ENCODE peak calls at places on chromosomes 5 and 9, in eight cellular contexts. K is WTC11; R is stimulated activated CD4-positive, alpha-beta T cell treated with anti-CD3 and anti-CD28 coated beads, Interleukin-2, amount 100 ng/mL, for 48 hours; W is AG09309; D is HT-29; S is epithelial cell of proximal tubule; G is hippocampal formation; E is renal cortical epithelial cell. O is an unnamed sample.

GRCh38 chr5:60102961-60103683 is 209.6 kb upstream of the PDE4D start:
- DNase-seq in K (no peak), R (no peak), W (peak), D (no peak), S (no peak), G (no peak), E (peak), O (peak)

GRCh38 chr5:136042665-136043121 is 13.9 kb downstream of the TGFBI start:
- DNase-seq in K (no peak), R (no peak), W (no peak), D (peak), S (no peak), G (no peak), E (peak), O (no peak)

GRCh38 chr9:130579738-130580463 is 524 bp downstream of the FUBP3 start:
- DNase-seq in K (no peak), R (no peak), W (no peak), D (no peak), S (no peak), G (no peak), E (no peak), O (no peak)

GRCh38 chr5:177983763-177984564 is 12.1 kb downstream of the PROP1 start:
- DNase-seq in K (peak), R (no peak), W (no peak), D (no peak), S (no peak), G (no peak), E (no peak), O (no peak)

GRCh38 chr5:172506921-172507320 is 52.6 kb upstream of the SH3PXD2B start:
- DNase-seq in K (no peak), R (no peak), W (no peak), D (no peak), S (no peak), G (no peak), E (no peak), O (no peak)

GRCh38 chr9:101119206-101119819 is 90.8 kb downstream of the PLPPR1 start:
- DNase-seq in K (peak), R (peak), W (no peak), D (peak), S (peak), G (peak), E (peak), O (peak)

GRCh38 chr9:129549139-129549538 is 71.8 kb downstream of the C9orf50 start:
- DNase-seq in K (no peak), R (no peak), W (no peak), D (no peak), S (no peak), G (no peak), E (no peak), O (no peak)

GRCh38 chr5:159836691-159837090 is 79.6 kb upstream of the ADRA1B start:
- DNase-seq in K (no peak), R (no peak), W (no peak), D (no peak), S (no peak), G (no peak), E (no peak), O (no peak)

GRCh38 chr5:3751846-3752245 is 156.2 kb downstream of the IRX1 start:
- DNase-seq in K (no peak), R (no peak), W (no peak), D (no peak), S (no peak), G (no peak), E (no peak), O (no peak)

GRCh38 chr5:172904643-172905345 is 54.4 kb upstream of the RPL26L1 start:
- DNase-seq in K (no peak), R (no peak), W (no peak), D (peak), S (peak), G (no peak), E (peak), O (peak)